ENCODE peak calls at places on chromosome 11, in nine cellular contexts. O is fibroblast of mammary gland, X is tibial artery, R is brain microvascular endothelial cell, N is uterus, Q is bronchial epithelial cell, A is AG09309, G is stomach, U is colonic mucosa. M is an unnamed sample.

GRCh38 chr11:105466582-105467228 is 143.2 kb upstream of the GRIA4 start:
- DNase-seq in O (peak), R (peak), N (no peak), Q (peak), U (no peak), G (no peak), A (no peak), X (no peak), M (peak)

GRCh38 chr11:126419801-126420729 is 64.6 kb downstream of the ST3GAL4 start:
- DNase-seq in N (no peak), G (no peak), Q (no peak), R (peak), O (peak), X (no peak), U (no peak), A (no peak), M (peak)

GRCh38 chr11:72226701-72227100 is 2.1 kb downstream of the INPPL1 start:
- DNase-seq in R (no peak), A (no peak), X (no peak), U (no peak), G (peak), N (no peak), Q (no peak), O (no peak), M (no peak)

GRCh38 chr11:35539781-35540281 is 14.4 kb upstream of the PAMR1 start:
- DNase-seq in Q (peak), N (peak), A (peak), O (peak), X (peak), U (peak), G (no peak), R (peak), M (peak)

GRCh38 chr11:117669062-117669461 is 128.0 kb downstream of the DSCAML1 start:
- DNase-seq in U (no peak), X (no peak), N (no peak), R (no peak), O (no peak), G (no peak), A (no peak), Q (no peak), M (no peak)

GRCh38 chr11:95863486-95864140 is 60.3 kb downstream of the MTMR2 start:
- DNase-seq in R (peak), Q (no peak), N (no peak), A (peak), G (no peak), O (peak), X (no peak), U (no peak), M (peak)

GRCh38 chr11:8867035-8867434 is 44.0 kb upstream of the AKIP1 start:
- DNase-seq in O (peak), N (no peak), G (no peak), Q (no peak), X (no peak), A (no peak), R (peak), U (no peak), M (no peak)

GRCh38 chr11:109960831-109961230 is 132.4 kb upstream of the ZC3H12C start:
- DNase-seq in N (no peak), A (peak), O (peak), G (no peak), Q (peak), U (peak), X (peak), R (peak), M (peak)

DNA sequence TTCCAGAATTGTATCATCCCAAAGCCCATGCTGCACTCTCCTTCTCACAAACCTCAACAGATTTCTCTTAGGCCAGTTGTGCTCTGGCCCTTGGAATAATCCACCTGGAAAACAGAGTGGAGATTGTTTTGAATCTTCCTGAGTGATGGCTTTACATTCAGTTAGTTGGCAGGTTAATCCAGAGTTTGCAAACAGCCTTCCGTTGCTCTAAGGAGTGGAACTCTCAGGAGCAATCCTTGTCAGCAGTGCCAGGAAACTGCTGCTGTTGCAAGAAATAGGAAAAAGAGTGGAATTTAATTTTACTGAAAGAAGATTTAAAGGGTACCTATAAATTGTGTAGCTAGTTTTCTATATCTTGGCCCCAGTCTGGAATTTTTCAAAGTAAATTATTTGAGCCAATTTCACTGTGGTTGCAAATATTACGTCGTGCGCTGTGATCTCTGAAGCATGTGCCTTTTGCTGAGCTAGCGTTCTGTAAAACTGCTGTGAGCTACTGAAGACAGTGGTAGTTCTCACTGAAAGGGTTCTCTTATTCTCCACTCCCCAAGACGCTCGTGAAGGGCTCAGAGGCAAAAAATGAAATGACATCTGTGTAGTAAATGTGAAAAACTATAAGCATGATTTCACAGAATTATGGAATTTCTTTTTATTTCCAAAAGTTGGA is 55.5 kb upstream of the SLC5A12 start:
- DNase-seq in A (no peak), U (no peak), X (no peak), R (no peak), O (peak), Q (no peak), N (no peak), G (no peak), M (peak)
- H3K4me3 ChIP-seq in A (no peak), U (no peak), X (no peak), R (no peak), O (no peak), Q (no peak), N (no peak), G (no peak), M (no peak)

GRCh38 chr11:5807580-5807979 is 1.1 kb upstream of the OR52N2 start:
- DNase-seq in G (no peak), R (no peak), X (no peak), A (no peak), O (no peak), Q (no peak), U (no peak), N (no peak), M (no peak)
- TF ChIP-seq CTCF in G (no peak), R (peak), X (no peak), A (no peak), O (no peak), Q (no peak), U (no peak), N (no peak), M (no peak)

GRCh38 chr11:120565436-120566155 is 54.0 kb downstream of the GRIK4 start:
- DNase-seq in O (no peak), Q (peak), G (no peak), X (no peak), N (no peak), A (no peak), U (no peak), R (no peak), M (no peak)

GRCh38 chr11:120566176-120566575 is 54.6 kb downstream of the GRIK4 start:
- DNase-seq in A (no peak), O (no peak), G (no peak), X (no peak), R (peak), U (no peak), Q (peak), N (no peak), M (peak)

GRCh38 chr11:120564573-120565301 is 53.2 kb downstream of the GRIK4 start:
- DNase-seq in O (peak), N (no peak), U (no peak), R (peak), A (no peak), Q (peak), X (no peak), G (no peak), M (peak)

GRCh38 chr11:120562806-120563425 is 51.4 kb downstream of the GRIK4 start:
- DNase-seq in U (no peak), O (no peak), X (no peak), G (no peak), R (no peak), N (no peak), A (no peak), Q (no peak), M (no peak)

GRCh38 chr11:120563698-120564572 is 52.4 kb downstream of the GRIK4 start:
- DNase-seq in U (no peak), N (no peak), X (no peak), R (no peak), O (no peak), A (no peak), Q (no peak), G (no peak), M (peak)
- H3K4me3 ChIP-seq in U (no peak), N (no peak), X (peak), R (peak), O (no peak), A (no peak), Q (no peak), G (peak), M (no peak)

GRCh38 chr11:112610996-112611795 is 350.0 kb upstream of the NCAM1 start:
- DNase-seq in U (no peak), A (no peak), G (no peak), R (no peak), Q (peak), X (no peak), O (peak), N (no peak), M (peak)
- TF ChIP-seq CTCF in U (no peak), A (no peak), G (no peak), R (no peak), Q (no peak), X (no peak), O (no peak), N (no peak), M (no peak)

GRCh38 chr11:15673408-15673811 is 558.7 kb downstream of the INSC start:
- DNase-seq in O (no peak), Q (no peak), R (no peak), X (no peak), A (no peak), N (no peak), G (no peak), U (peak), M (no peak)

GRCh38 chr11:15674756-15675155 is 560.0 kb downstream of the INSC start:
- DNase-seq in N (no peak), A (no peak), G (no peak), R (no peak), U (peak), Q (no peak), X (no peak), O (no peak), M (no peak)

GRCh38 chr11:15672822-15673221 is 558.1 kb downstream of the INSC start:
- DNase-seq in U (no peak), R (no peak), X (no peak), O (no peak), G (no peak), Q (no peak), A (no peak), N (no peak), M (no peak)

GRCh38 chr11:15677181-15677580 is 562.5 kb downstream of the INSC start:
- DNase-seq in A (no peak), N (no peak), O (no peak), U (no peak), X (no peak), Q (no peak), R (no peak), G (no peak), M (no peak)

GRCh38 chr11:15675683-15676082 is 561.0 kb downstream of the INSC start:
- DNase-seq in N (no peak), X (no peak), Q (no peak), R (no peak), A (no peak), G (no peak), O (no peak), U (no peak), M (no peak)
- H3K4me3 ChIP-seq in N (no peak), X (no peak), Q (no peak), R (no peak), A (no peak), G (no peak), O (no peak), U (no peak), M (no peak)

GRCh38 chr11:68525930-68526329 is 65.4 kb downstream of the PPP6R3 start:
- DNase-seq in Q (peak), G (no peak), N (no peak), U (no peak), R (peak), X (no peak), A (no peak), O (peak), M (peak)
- TF ChIP-seq CTCF in Q (no peak), G (no peak), N (no peak), U (no peak), R (no peak), X (no peak), A (no peak), O (no peak), M (no peak)

GRCh38 chr11:122098223-122098980 is 17.6 kb downstream of the BLID start:
- DNase-seq in X (no peak), G (no peak), O (no peak), U (no peak), Q (peak), N (no peak), R (no peak), A (no peak), M (no peak)
- H3K4me3 ChIP-seq in X (peak), G (peak), O (peak), U (no peak), Q (peak), N (peak), R (peak), A (peak), M (peak)

GRCh38 chr11:47177229-47177845 is 658 bp upstream of the ARFGAP2 start:
- DNase-seq in Q (peak), N (peak), A (peak), G (peak), O (peak), U (peak), X (peak), R (peak), M (peak)
- TF ChIP-seq CTCF in Q (peak), N (peak), A (peak), G (no peak), O (peak), U (peak), X (peak), R (peak), M (peak)

GRCh38 chr11:63871962-63872832 is 33.3 kb downstream of the MARK2 start:
- DNase-seq in R (peak), A (peak), O (peak), X (peak), U (peak), N (peak), Q (peak), G (peak), M (peak)
- H3K4me3 ChIP-seq in R (no peak), A (no peak), O (no peak), X (no peak), U (no peak), N (no peak), Q (no peak), G (no peak), M (no peak)

M was measured in astrocyte of the spinal cord.